ENCODE peak calls at places on chromosome 14, in six cellular contexts. M is stomach; C is mammary epithelial cell; I is stimulated activated CD4-positive, alpha-beta T cell treated with anti-CD3 and anti-CD28 coated beads, TNF-alpha, amount 100 ng/mL, for 48 hours; S is hepatic stellate cell; A is stimulated activated CD8-positive, alpha-beta memory T cell treated with anti-CD3 and anti-CD28 coated beads, Interleukin-2, amount 100 ng/mL, for 1 hour. N is an unnamed sample.

GRCh38 chr14:22122227-22123187 is 448.9 kb upstream of the OR4E1 start:
- DNase-seq in M (no peak), I (no peak), A (no peak), C (peak), S (no peak), N (peak)

GRCh38 chr14:101905614-101906013 is 58.8 kb upstream of the DYNC1H1 start:
- DNase-seq in S (no peak), C (no peak), M (no peak), I (no peak), A (no peak), N (no peak)

GRCh38 chr14:56902413-56902812 is 92.1 kb upstream of the OTX2 start:
- DNase-seq in M (no peak), S (no peak), C (no peak), A (no peak), I (no peak), N (no peak)

GRCh38 chr14:104677506-104678332 is 11.7 kb upstream of the INF2 start:
- DNase-seq in A (no peak), S (peak), C (peak), M (peak), I (peak), N (peak)

GRCh38 chr14:77926942-77927341 is 127.0 kb downstream of the ADCK1 start:
- DNase-seq in A (no peak), C (no peak), S (no peak), M (no peak), I (no peak), N (no peak)

GRCh38 chr14:20409226-20409625 is 4.1 kb downstream of the TEP1 start:
- DNase-seq in A (no peak), C (no peak), S (peak), I (no peak), M (no peak), N (no peak)

GRCh38 chr14:80275208-80275850 is 64.0 kb upstream of the DIO2 start:
- DNase-seq in I (no peak), S (peak), M (no peak), A (no peak), C (peak), N (no peak)

GRCh38 chr14:100755649-100756048 is 29.0 kb downstream of the DLK1 start:
- DNase-seq in C (peak), A (no peak), M (no peak), I (no peak), S (no peak), N (no peak)

GRCh38 chr14:58884442-58884841 is 246.7 kb downstream of the DACT1 start:
- DNase-seq in A (no peak), S (no peak), C (no peak), M (no peak), I (no peak), N (no peak)

GRCh38 chr14:75981426-75981825 is 369 bp downstream of the TGFB3 start:
- DNase-seq in C (no peak), S (peak), A (no peak), M (no peak), I (peak), N (no peak)

GRCh38 chr14:76309572-76310551 is 66.1 kb upstream of the ESRRB start:
- DNase-seq in I (no peak), A (no peak), M (no peak), C (no peak), S (no peak), N (no peak)